ENCODE peak calls at places on chromosomes 1 and 21, in nine cellular contexts. T, S, C, Q, F, U, R, W and E are unnamed samples.

GRCh38 chr1:31372051-31372450 is 825 bp downstream of the FABP3 start:
- DNase-seq in T (peak; percentile 24), S (no peak), C (no peak), Q (no peak), F (no peak), U (no peak), R (no peak), W (no peak), E (no peak)

GRCh38 chr21:26506951-26507350 is 66.1 kb downstream of the CYYR1 start:
- DNase-seq in T (no peak), S (no peak), C (no peak), Q (no peak), F (no peak), U (no peak), R (no peak), W (no peak), E (no peak)

GRCh38 chr1:182549811-182550210 is 39.2 kb downstream of the RNASEL start:
- DNase-seq in T (no peak), S (no peak), C (no peak), Q (no peak), F (no peak), U (no peak), R (no peak), W (no peak), E (no peak)

GRCh38 chr21:17866590-17866989 is 47.4 kb upstream of the C21orf91 start:
- DNase-seq in T (no peak), S (no peak), C (no peak), Q (no peak), F (no peak), U (no peak), R (no peak), W (no peak), E (no peak)

GRCh38 chr1:39472826-39473225 is 18.6 kb upstream of the BMP8A start:
- DNase-seq in T (no peak), S (no peak), C (no peak), Q (no peak), F (no peak), U (no peak), R (no peak), W (no peak), E (no peak)

GRCh38 chr1:77927414-77927813 is 39.0 kb downstream of the NEXN start:
- DNase-seq in T (no peak), S (no peak), C (no peak), Q (no peak), F (no peak), U (no peak), R (no peak), W (no peak), E (no peak)

GRCh38 chr1:95287078-95287477 is 53.1 kb downstream of the RWDD3 start:
- DNase-seq in T (no peak), S (no peak), C (no peak), Q (no peak), F (peak; percentile 45), U (no peak), R (no peak), W (no peak), E (no peak)

GRCh38 chr1:157319567-157319966 is 181.4 kb upstream of the ETV3 start:
- DNase-seq in T (no peak), S (no peak), C (no peak), Q (no peak), F (no peak), U (no peak), R (no peak), W (no peak), E (no peak)

GRCh38 chr21:41663805-41664788 is 102.8 kb downstream of the RIPK4 start:
- DNase-seq in T (no peak), S (no peak), C (peak; percentile 81), Q (no peak), F (no peak), U (no peak), R (no peak), W (peak; percentile 26), E (no peak)

GRCh38 chr1:59831529-59831928 is 16.8 kb downstream of the HOOK1 start:
- DNase-seq in T (no peak), S (no peak), C (no peak), Q (no peak), F (no peak), U (no peak), R (no peak), W (no peak), E (no peak)

GRCh38 chr1:244863491-244864252 is 671 bp downstream of the HNRNPU start:
- DNase-seq in T (peak; percentile 40), S (no peak), C (peak; percentile 45), Q (peak; percentile 84), F (peak; percentile 30), U (no peak), R (no peak), W (no peak), E (peak; percentile 80)

GRCh38 chr1:43668956-43669355 is 19.0 kb downstream of the KDM4A start:
- DNase-seq in T (no peak), S (no peak), C (no peak), Q (no peak), F (no peak), U (no peak), R (no peak), W (no peak), E (no peak)

GRCh38 chr1:18955442-18956188 is 861 bp downstream of the IFFO2 start:
- DNase-seq in T (peak; percentile 55), S (no peak), C (peak; percentile 57), Q (peak; percentile 57), F (peak; percentile 80), U (no peak), R (no peak), W (no peak), E (no peak)

GRCh38 chr1:62280150-62280549 is 39.1 kb downstream of the KANK4 start:
- DNase-seq in T (no peak), S (no peak), C (no peak), Q (no peak), F (no peak), U (no peak), R (no peak), W (no peak), E (no peak)

GRCh38 chr1:170200665-170201397 is 55.1 kb downstream of the NTMT2 start:
- DNase-seq in T (no peak), S (no peak), C (no peak), Q (no peak), F (no peak), U (no peak), R (no peak), W (no peak), E (no peak)

GRCh38 chr1:221101792-221102191 is 222.5 kb downstream of the HLX start:
- DNase-seq in T (no peak), S (no peak), C (no peak), Q (no peak), F (no peak), U (no peak), R (no peak), W (no peak), E (no peak)

GRCh38 chr1:109926662-109927300 is 16.1 kb downstream of the CSF1 start:
- DNase-seq in T (peak; percentile 25), S (no peak), C (no peak), Q (no peak), F (no peak), U (no peak), R (no peak), W (no peak), E (no peak)

GRCh38 chr1:31839662-31840343 is 24.0 kb upstream of the SPOCD1 start:
- DNase-seq in T (no peak), S (no peak), C (no peak), Q (no peak), F (no peak), U (no peak), R (no peak), W (no peak), E (peak; percentile 10)

GRCh38 chr1:177650947-177651346 is 318.9 kb downstream of the SEC16B start:
- DNase-seq in T (peak; percentile 58), S (no peak), C (no peak), Q (no peak), F (no peak), U (no peak), R (peak; percentile 34), W (peak; percentile 7), E (no peak)
- TF ChIP-seq POLR2AphosphoS5 in T (no peak), S (no peak), C (no peak), Q (no peak), F (no peak), U (no peak), R (no peak), W (no peak), E (no peak)

GRCh38 chr1:67863637-67864036 is 30.4 kb upstream of the GNG12 start:
- DNase-seq in T (no peak), S (no peak), C (no peak), Q (no peak), F (no peak), U (no peak), R (no peak), W (no peak), E (no peak)
- TF ChIP-seq EP300 in T (no peak), S (no peak), C (no peak), Q (no peak), F (no peak), U (no peak), R (no peak), W (no peak), E (no peak)

GRCh38 chr1:226653311-226653921 is 85.7 kb downstream of the ITPKB start:
- DNase-seq in T (no peak), S (no peak), C (peak; percentile 60), Q (no peak), F (no peak), U (no peak), R (no peak), W (no peak), E (no peak)
- TF ChIP-seq POLR2AphosphoS5 in T (no peak), S (no peak), C (no peak), Q (no peak), F (no peak), U (no peak), R (no peak), W (no peak), E (no peak)

DNA sequence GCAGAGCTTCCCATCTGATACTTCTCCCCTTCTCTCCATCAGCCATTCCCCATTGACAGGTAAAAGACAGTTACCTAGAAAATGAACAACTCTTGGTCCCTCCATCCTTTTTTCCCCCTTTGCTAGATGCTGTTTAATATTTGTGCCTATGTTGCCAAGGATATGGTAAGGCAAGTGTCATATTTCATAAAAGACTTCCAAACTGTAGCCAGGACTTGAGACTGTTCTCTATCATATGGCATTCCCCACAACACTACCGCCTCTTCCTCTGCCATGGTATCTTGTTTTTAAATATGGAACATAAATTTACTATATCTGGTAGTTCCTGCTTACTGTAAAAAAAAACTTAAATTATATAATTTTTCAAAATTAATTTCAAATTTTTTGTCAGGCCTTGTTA is 97.2 kb downstream of the PHTF1 start:
- DNase-seq in T (no peak), S (no peak), C (no peak), Q (no peak), F (no peak), U (no peak), R (no peak), W (no peak), E (no peak)
- TF ChIP-seq EP300 in T (no peak), S (no peak), C (no peak), Q (no peak), F (no peak), U (no peak), R (no peak), W (no peak), E (no peak)